ENCODE peak calls at places on chromosomes 13 and 19, in seven cellular contexts. G is GM23338, P is HCT116, J is transverse colon, Z is prostate gland, V is breast epithelium, T is stomach. F is an unnamed sample.
A peak's percentile ranks its signal among the peaks of the same experiment; 100 is the strongest.

GRCh38 chr13:47413112-47413511 is 516.3 kb upstream of the HTR2A start:
- DNase-seq in G (no peak), P (no peak), J (no peak), Z (no peak), V (no peak), T (no peak), F (no peak)

GRCh38 chr13:38394777-38395504 is 45.3 kb downstream of the UFM1 start:
- DNase-seq in G (no peak), P (no peak), J (no peak), Z (no peak), V (no peak), T (no peak), F (no peak)

GRCh38 chr19:29483641-29483920 is 42.2 kb upstream of the VSTM2B start:
- DNase-seq in G (no peak), P (no peak), J (no peak), Z (no peak), V (no peak), T (no peak), F (peak; percentile 75)

GRCh38 chr13:113145911-113146598 is 12.4 kb upstream of the PROZ start:
- DNase-seq in G (no peak), P (no peak), J (no peak), Z (no peak), V (no peak), T (no peak), F (no peak)

GRCh38 chr19:36915992-36916830 is at the start of the genes ZNF568 and ZNF829:
- DNase-seq in G (peak; percentile 98), P (no peak), J (peak; percentile 87), Z (peak; percentile 88), V (peak; percentile 86), T (peak; percentile 83), F (peak; percentile 94)

GRCh38 chr13:50277127-50277526 is 261.9 kb downstream of the KCNRG start:
- DNase-seq in G (no peak), P (no peak), J (no peak), Z (no peak), V (no peak), T (no peak), F (no peak)

GRCh38 chr13:97142452-97142851 is 79.7 kb upstream of the MBNL2 start:
- DNase-seq in G (peak; percentile 56), P (peak; percentile 78), J (peak; percentile 70), Z (no peak), V (no peak), T (no peak), F (no peak)

GRCh38 chr13:108227651-108228272 is 9.6 kb downstream of the ABHD13 start:
- DNase-seq in G (peak; percentile 43), P (peak; percentile 19), J (no peak), Z (no peak), V (no peak), T (no peak), F (no peak)

GRCh38 chr13:19618925-19619324 is 14.5 kb upstream of the MPHOSPH8 start:
- DNase-seq in G (peak; percentile 80), P (peak; percentile 35), J (no peak), Z (no peak), V (no peak), T (no peak), F (no peak)

GRCh38 chr13:98004107-98004506 is 50.6 kb downstream of the IPO5 start:
- DNase-seq in G (no peak), P (no peak), J (no peak), Z (peak; percentile 9), V (no peak), T (no peak), F (no peak)

GRCh38 chr19:49430172-49430677 is 5.0 kb downstream of the GFY start:
- DNase-seq in G (no peak), P (no peak), J (no peak), Z (no peak), V (no peak), T (no peak), F (peak; percentile 66)

GRCh38 chr13:19362946-19363510 is 181.4 kb upstream of the TUBA3C start:
- DNase-seq in G (no peak), P (no peak), J (no peak), Z (no peak), V (no peak), T (no peak), F (no peak)

GRCh38 chr19:32224371-32225244 is 120.8 kb upstream of the ZNF507 start:
- DNase-seq in G (peak; percentile 72), P (no peak), J (peak; percentile 56), Z (peak; percentile 23), V (no peak), T (peak; percentile 65), F (no peak)

GRCh38 chr19:7211191-7211988 is 82.8 kb downstream of the INSR start:
- DNase-seq in G (no peak), P (no peak), J (no peak), Z (no peak), V (no peak), T (peak; percentile 74), F (no peak)

GRCh38 chr13:47932953-47933687 is 68.0 kb downstream of the SUCLA2 start:
- DNase-seq in G (peak; percentile 24), P (no peak), J (no peak), Z (no peak), V (no peak), T (no peak), F (no peak)

GRCh38 chr13:50081106-50081898 is 66.1 kb downstream of the KCNRG start:
- DNase-seq in G (peak; percentile 73), P (no peak), J (peak; percentile 61), Z (peak; percentile 47), V (peak; percentile 28), T (peak; percentile 48), F (peak; percentile 77)

GRCh38 chr19:46863818-46864629 is 3.2 kb downstream of the ARHGAP35 start:
- DNase-seq in G (peak; percentile 92), P (no peak), J (no peak), Z (peak; percentile 65), V (peak; percentile 65), T (peak; percentile 39), F (peak; percentile 45)

GRCh38 chr13:51519839-51520238 is 64.4 kb upstream of the WDFY2 start:
- DNase-seq in G (no peak), P (no peak), J (no peak), Z (peak; percentile 27), V (no peak), T (no peak), F (no peak)

GRCh38 chr19:48967346-48968178 is 2.5 kb downstream of the FTL start:
- DNase-seq in G (no peak), P (no peak), J (peak; percentile 42), Z (no peak), V (no peak), T (no peak), F (no peak)

GRCh38 chr19:32866061-32866460 is 3.5 kb downstream of the SLC7A9 start:
- DNase-seq in G (no peak), P (no peak), J (no peak), Z (no peak), V (no peak), T (no peak), F (no peak)

GRCh38 chr13:94878721-94879120 is 166.4 kb upstream of the SOX21 start:
- DNase-seq in G (no peak), P (no peak), J (no peak), Z (no peak), V (no peak), T (no peak), F (no peak)

GRCh38 chr19:44741841-44742352 is 6.6 kb upstream of the BCL3 start:
- DNase-seq in G (no peak), P (peak; percentile 98), J (peak; percentile 97), Z (peak; percentile 99), V (peak; percentile 97), T (peak; percentile 98), F (peak; percentile 98)

GRCh38 chr13:21909331-21909730 is 238.5 kb downstream of the FGF9 start:
- DNase-seq in G (no peak), P (no peak), J (no peak), Z (no peak), V (no peak), T (no peak), F (no peak)

GRCh38 chr19:7333198-7334118 is 15.3 kb upstream of the ARHGEF18 start:
- DNase-seq in G (no peak), P (no peak), J (no peak), Z (no peak), V (no peak), T (no peak), F (peak; percentile 54)

DNA sequence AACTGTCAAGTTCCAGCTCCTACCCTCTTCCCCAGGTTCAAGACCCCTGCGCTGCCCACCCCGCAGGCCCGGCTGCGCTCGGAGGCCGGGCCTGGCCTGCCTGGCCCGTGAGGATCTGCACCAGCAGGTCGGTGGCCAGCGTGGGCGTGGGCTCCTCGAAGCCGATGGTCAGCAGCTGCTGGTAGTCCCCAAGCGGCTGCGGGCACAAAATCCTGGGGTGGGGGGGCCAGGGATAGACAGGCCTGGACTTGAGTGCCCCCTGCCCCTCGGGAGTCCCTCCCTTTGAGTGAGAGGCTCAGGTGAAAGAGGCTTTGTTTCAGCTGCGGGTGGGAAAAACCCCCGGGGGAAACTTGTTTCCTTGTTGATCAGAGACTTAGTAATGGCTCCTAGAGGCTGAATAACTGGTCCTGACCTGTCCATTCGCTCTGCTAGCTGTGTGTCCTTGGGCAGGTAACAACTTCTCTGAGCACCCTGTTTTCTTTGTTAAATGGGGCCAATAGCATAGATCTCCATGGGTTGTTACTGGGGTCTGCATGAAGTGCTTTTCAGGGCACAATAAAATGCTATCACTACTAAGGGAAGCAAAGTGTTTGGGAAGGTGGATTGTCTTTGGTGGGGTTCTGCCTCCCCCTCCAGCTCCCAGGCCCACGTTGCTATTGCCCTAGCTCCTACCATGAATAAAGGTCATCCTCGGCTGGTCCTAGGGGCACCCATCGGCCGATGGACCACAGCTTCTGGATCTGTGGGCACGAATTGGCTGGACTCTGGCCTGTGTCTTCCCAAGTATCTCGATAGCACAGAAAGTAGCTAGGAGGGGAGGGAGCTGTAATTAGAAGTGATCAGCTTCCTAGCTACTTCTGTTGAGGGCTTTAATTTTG is 3.5 kb downstream of the C19orf67 start:
- DNase-seq in G (no peak), P (no peak), J (peak; percentile 48), Z (peak; percentile 33), V (peak; percentile 88), T (peak; percentile 45), F (no peak)
- TF ChIP-seq POLR2AphosphoS5 in G (peak; percentile 4), P (no peak), J (no peak), Z (no peak), V (no peak), T (no peak), F (no peak)

DNA sequence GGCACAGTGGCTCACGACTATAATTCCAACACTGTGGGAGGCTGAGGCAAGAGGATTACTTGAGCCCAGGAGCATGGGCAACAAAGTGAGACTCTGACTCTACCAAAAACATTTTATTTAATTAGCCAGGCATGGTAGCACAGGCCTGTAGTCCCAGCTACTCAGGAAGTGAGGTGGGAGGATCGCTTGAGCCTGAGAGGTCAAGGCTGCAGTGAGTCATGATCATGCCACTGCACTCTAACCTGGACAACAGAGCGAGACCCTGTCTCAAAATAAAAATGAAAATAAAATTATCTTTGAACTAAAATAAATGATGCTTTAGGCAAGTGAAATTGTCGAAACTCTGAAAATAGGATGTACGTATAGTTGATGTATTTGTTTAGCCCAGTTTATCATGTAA is 8.2 kb upstream of the CLN5 start:
- DNase-seq in G (no peak), P (no peak), J (no peak), Z (no peak), V (no peak), T (no peak), F (no peak)
- TF ChIP-seq POLR2AphosphoS5 in G (no peak), P (no peak), J (no peak), Z (no peak), V (no peak), T (no peak), F (no peak)

GRCh38 chr19:18629166-18630088 is 7.4 kb upstream of the KLHL26 start:
- DNase-seq in G (no peak), P (no peak), J (no peak), Z (no peak), V (no peak), T (no peak), F (peak; percentile 69)
- TF ChIP-seq POLR2AphosphoS5 in G (no peak), P (no peak), J (peak; percentile 66), Z (peak; percentile 90), V (peak; percentile 96), T (peak; percentile 61), F (peak; percentile 79)

GRCh38 chr19:53908933-53909415 is at the start of gene CACNG7:
- DNase-seq in G (peak; percentile 83), P (no peak), J (no peak), Z (no peak), V (no peak), T (no peak), F (no peak)
- TF ChIP-seq POLR2AphosphoS5 in G (peak; percentile 24), P (no peak), J (no peak), Z (no peak), V (no peak), T (no peak), F (no peak)

F was measured in suprapubic skin.